ENCODE peak calls at places on chromosomes 1 and 21, in seven cellular contexts. One of them, this sample, is unnamed.

GRCh38 chr21:24290151-24290833 is 1317.0 kb downstream of the MRPL39 start:
- DNase-seq in AG04450: no peak
- DNase-seq in anterior cingulate cortex: no peak
- DNase-seq in dorsolateral prefrontal cortex: no peak
- DNase-seq in activated naive CD4-positive, alpha-beta T cell treated with Interleukin-2 at 50 U/mL for 16 hours: peak; percentile 3
- DNase-seq in CD8-positive, alpha-beta T cell: peak; percentile 70
- DNase-seq in neural crest cell: no peak
- DNase-seq in this sample: no peak

GRCh38 chr1:163036661-163037060 is 32.5 kb upstream of the RGS4 start:
- DNase-seq in AG04450: no peak
- DNase-seq in anterior cingulate cortex: no peak
- DNase-seq in dorsolateral prefrontal cortex: no peak
- DNase-seq in activated naive CD4-positive, alpha-beta T cell treated with Interleukin-2 at 50 U/mL for 16 hours: no peak
- DNase-seq in CD8-positive, alpha-beta T cell: no peak
- DNase-seq in neural crest cell: no peak
- DNase-seq in this sample: no peak

GRCh38 chr1:18394563-18395156 is 86.1 kb upstream of the KLHDC7A start:
- DNase-seq in AG04450: no peak
- DNase-seq in anterior cingulate cortex: no peak
- DNase-seq in dorsolateral prefrontal cortex: no peak
- DNase-seq in activated naive CD4-positive, alpha-beta T cell treated with Interleukin-2 at 50 U/mL for 16 hours: no peak
- DNase-seq in CD8-positive, alpha-beta T cell: no peak
- DNase-seq in neural crest cell: no peak
- DNase-seq in this sample: no peak

GRCh38 chr1:15994590-15995351 is 9.3 kb upstream of the SRARP start:
- DNase-seq in AG04450: no peak
- DNase-seq in anterior cingulate cortex: no peak
- DNase-seq in dorsolateral prefrontal cortex: peak; percentile 87
- DNase-seq in activated naive CD4-positive, alpha-beta T cell treated with Interleukin-2 at 50 U/mL for 16 hours: peak; percentile 55
- DNase-seq in CD8-positive, alpha-beta T cell: no peak
- DNase-seq in neural crest cell: peak; percentile 48
- DNase-seq in this sample: peak; percentile 25

GRCh38 chr1:182330303-182330702 is 61.3 kb downstream of the GLUL start:
- DNase-seq in AG04450: no peak
- DNase-seq in anterior cingulate cortex: no peak
- DNase-seq in dorsolateral prefrontal cortex: no peak
- DNase-seq in activated naive CD4-positive, alpha-beta T cell treated with Interleukin-2 at 50 U/mL for 16 hours: no peak
- DNase-seq in CD8-positive, alpha-beta T cell: no peak
- DNase-seq in neural crest cell: no peak
- DNase-seq in this sample: no peak

GRCh38 chr1:179774033-179774432 is 30.9 kb downstream of the FAM163A start:
- DNase-seq in AG04450: no peak
- DNase-seq in anterior cingulate cortex: no peak
- DNase-seq in dorsolateral prefrontal cortex: no peak
- DNase-seq in activated naive CD4-positive, alpha-beta T cell treated with Interleukin-2 at 50 U/mL for 16 hours: no peak
- DNase-seq in CD8-positive, alpha-beta T cell: no peak
- DNase-seq in neural crest cell: no peak
- DNase-seq in this sample: no peak

GRCh38 chr1:186304982-186305949 is 69.8 kb downstream of the TPR start:
- DNase-seq in AG04450: no peak
- DNase-seq in anterior cingulate cortex: no peak
- DNase-seq in dorsolateral prefrontal cortex: no peak
- DNase-seq in activated naive CD4-positive, alpha-beta T cell treated with Interleukin-2 at 50 U/mL for 16 hours: no peak
- DNase-seq in CD8-positive, alpha-beta T cell: no peak
- DNase-seq in neural crest cell: no peak
- DNase-seq in this sample: no peak

GRCh38 chr1:182205378-182206022 is 144.0 kb upstream of the ZNF648 start:
- DNase-seq in AG04450: no peak
- DNase-seq in anterior cingulate cortex: no peak
- DNase-seq in dorsolateral prefrontal cortex: no peak
- DNase-seq in activated naive CD4-positive, alpha-beta T cell treated with Interleukin-2 at 50 U/mL for 16 hours: no peak
- DNase-seq in CD8-positive, alpha-beta T cell: no peak
- DNase-seq in neural crest cell: no peak
- DNase-seq in this sample: no peak

GRCh38 chr1:204885288-204885711 is 14.6 kb downstream of the NFASC start:
- DNase-seq in AG04450: no peak
- DNase-seq in anterior cingulate cortex: no peak
- DNase-seq in dorsolateral prefrontal cortex: no peak
- DNase-seq in activated naive CD4-positive, alpha-beta T cell treated with Interleukin-2 at 50 U/mL for 16 hours: no peak
- DNase-seq in CD8-positive, alpha-beta T cell: no peak
- DNase-seq in neural crest cell: no peak
- DNase-seq in this sample: no peak

GRCh38 chr1:1974834-1975233 is 28.8 kb downstream of the CFAP74 start:
- DNase-seq in AG04450: no peak
- DNase-seq in anterior cingulate cortex: no peak
- DNase-seq in dorsolateral prefrontal cortex: no peak
- DNase-seq in activated naive CD4-positive, alpha-beta T cell treated with Interleukin-2 at 50 U/mL for 16 hours: no peak
- DNase-seq in CD8-positive, alpha-beta T cell: no peak
- DNase-seq in neural crest cell: no peak
- DNase-seq in this sample: no peak

GRCh38 chr1:217907504-217907903 is 276.4 kb downstream of the SPATA17 start:
- DNase-seq in AG04450: no peak
- DNase-seq in anterior cingulate cortex: no peak
- DNase-seq in dorsolateral prefrontal cortex: no peak
- DNase-seq in activated naive CD4-positive, alpha-beta T cell treated with Interleukin-2 at 50 U/mL for 16 hours: no peak
- DNase-seq in CD8-positive, alpha-beta T cell: no peak
- DNase-seq in neural crest cell: no peak
- DNase-seq in this sample: no peak

GRCh38 chr1:187476671-187477070 is 647.9 kb downstream of the PLA2G4A start:
- DNase-seq in AG04450: no peak
- DNase-seq in anterior cingulate cortex: no peak
- DNase-seq in dorsolateral prefrontal cortex: no peak
- DNase-seq in activated naive CD4-positive, alpha-beta T cell treated with Interleukin-2 at 50 U/mL for 16 hours: no peak
- DNase-seq in CD8-positive, alpha-beta T cell: no peak
- DNase-seq in neural crest cell: no peak
- DNase-seq in this sample: no peak

This sample was measured in activated effector memory CD4-positive, alpha-beta T cell treated with Interleukin-2 at 50 U/mL for 16 hours.